ENCODE peak calls at places on chromosomes 16 and 17, in seven cellular contexts. V is psoas muscle, O is adrenal gland, E is sigmoid colon, Y is heart right ventricle, L is H9, X is trophoblast cell. B is an unnamed sample.

GRCh38 chr16:17529982-17530760 is 59.4 kb upstream of the XYLT1 start:
- DNase-seq in V (no peak), O (no peak), E (no peak), Y (no peak), L (no peak), X (peak), B (no peak)

GRCh38 chr17:44757918-44758413 is 822 bp upstream of the ADAM11 start:
- DNase-seq in V (no peak), O (no peak), E (no peak), Y (no peak), L (no peak), X (no peak), B (no peak)

GRCh38 chr17:75738218-75738802 is 17.1 kb downstream of the ITGB4 start:
- DNase-seq in V (peak), O (no peak), E (no peak), Y (no peak), L (no peak), X (no peak), B (peak)

GRCh38 chr17:17258011-17258410 is 21.0 kb upstream of the FLCN start:
- DNase-seq in V (no peak), O (peak), E (no peak), Y (no peak), L (no peak), X (no peak), B (no peak)

GRCh38 chr16:67969286-67970039 is 1.0 kb upstream of the SLC12A4 start:
- DNase-seq in V (no peak), O (no peak), E (no peak), Y (no peak), L (peak), X (no peak), B (no peak)

GRCh38 chr17:1591474-1592090 is 29.0 kb upstream of the PITPNA start:
- DNase-seq in V (no peak), O (no peak), E (no peak), Y (no peak), L (no peak), X (no peak), B (no peak)

GRCh38 chr16:77877712-77878111 is 89.3 kb downstream of the VAT1L start:
- DNase-seq in V (no peak), O (no peak), E (no peak), Y (no peak), L (no peak), X (no peak), B (no peak)

GRCh38 chr17:63700528-63701441 is 860 bp upstream of the LIMD2 start:
- DNase-seq in V (peak), O (peak), E (peak), Y (peak), L (peak), X (no peak), B (peak)

GRCh38 chr17:82655038-82655479 is 6.8 kb upstream of the WDR45B start:
- DNase-seq in V (no peak), O (peak), E (no peak), Y (no peak), L (no peak), X (peak), B (no peak)

GRCh38 chr17:5861849-5862248 is 208.3 kb upstream of the WSCD1 start:
- DNase-seq in V (no peak), O (no peak), E (no peak), Y (no peak), L (no peak), X (no peak), B (no peak)

GRCh38 chr17:237406-237955 is 56.0 kb upstream of the DOC2B start:
- DNase-seq in V (no peak), O (no peak), E (peak), Y (no peak), L (peak), X (no peak), B (peak)

GRCh38 chr17:53142890-53143289 is 679.8 kb upstream of the KIF2B start:
- DNase-seq in V (no peak), O (no peak), E (no peak), Y (no peak), L (peak), X (no peak), B (no peak)

GRCh38 chr16:83619381-83620150 is 188.2 kb upstream of the HSBP1 start:
- DNase-seq in V (no peak), O (no peak), E (no peak), Y (no peak), L (peak), X (no peak), B (no peak)

DNA sequence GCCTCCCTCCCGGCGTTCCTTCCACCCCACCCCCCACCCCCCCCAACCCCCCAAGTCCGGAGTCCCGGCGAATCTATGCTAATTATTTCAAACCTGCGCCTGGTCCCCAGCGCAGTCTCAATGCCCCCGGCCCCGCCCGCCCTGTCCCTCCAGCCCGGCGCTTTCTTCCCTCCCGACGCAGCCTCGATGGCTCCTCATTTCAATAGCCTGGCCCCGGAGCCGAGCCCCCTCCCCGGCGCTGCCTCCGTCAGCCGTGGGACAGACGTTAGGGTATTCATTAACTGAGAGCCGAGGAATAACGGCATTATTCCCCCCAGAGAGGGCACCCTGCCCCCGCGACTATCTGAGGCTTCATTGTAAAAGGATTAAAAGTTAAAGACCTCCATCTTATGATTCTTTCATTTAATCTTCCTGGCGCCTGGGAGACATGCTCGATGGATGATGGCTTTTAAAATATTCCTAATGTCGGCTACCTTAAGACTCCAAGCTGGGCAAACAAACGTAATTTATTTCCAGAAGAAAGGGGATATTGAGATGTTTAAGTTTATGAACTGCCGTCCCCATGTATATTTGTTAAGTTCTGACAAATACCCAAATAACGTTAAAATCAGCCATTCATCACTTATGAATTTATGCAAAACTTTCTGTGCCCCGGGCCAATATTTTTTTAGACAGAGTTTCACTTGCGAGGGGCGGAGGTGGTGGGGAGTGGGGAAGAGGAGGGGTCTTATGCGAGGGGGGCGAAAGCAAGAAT is 3.4 kb downstream of the NOG start:
- DNase-seq in V (peak), O (no peak), E (no peak), Y (no peak), L (peak), X (no peak), B (no peak)
- H3K27ac ChIP-seq in V (no peak), O (no peak), E (no peak), Y (no peak), L (no peak), X (peak), B (no peak)

GRCh38 chr16:87585452-87586200 is 16.7 kb upstream of the JPH3 start:
- DNase-seq in V (no peak), O (no peak), E (no peak), Y (no peak), L (no peak), X (no peak), B (no peak)

GRCh38 chr16:87582966-87583325 is 19.4 kb upstream of the JPH3 start:
- DNase-seq in V (no peak), O (no peak), E (no peak), Y (no peak), L (no peak), X (no peak), B (no peak)

GRCh38 chr16:87584975-87585374 is 17.3 kb upstream of the JPH3 start:
- DNase-seq in V (no peak), O (no peak), E (no peak), Y (no peak), L (no peak), X (no peak), B (no peak)

GRCh38 chr16:87583453-87584131 is 18.7 kb upstream of the JPH3 start:
- DNase-seq in V (no peak), O (peak), E (no peak), Y (no peak), L (no peak), X (no peak), B (no peak)

DNA sequence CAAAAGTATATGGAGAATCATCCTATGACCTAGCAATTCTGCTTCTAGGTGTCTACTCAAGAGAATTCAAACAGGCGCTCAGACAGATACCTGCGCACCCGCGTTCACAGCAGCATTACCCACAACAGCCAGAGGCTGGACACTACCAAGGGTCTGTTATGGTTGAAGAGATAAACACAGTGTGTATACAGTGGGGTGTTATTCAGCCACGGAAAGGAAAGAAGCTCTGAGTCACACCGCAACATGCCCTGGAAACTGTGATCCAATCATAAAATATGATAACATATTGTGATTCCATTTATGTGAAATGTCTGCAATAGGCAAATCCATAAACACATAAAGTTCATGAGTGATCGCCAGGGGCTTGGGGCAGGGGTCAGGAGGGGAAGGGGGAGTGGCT is 18.0 kb upstream of the JPH3 start:
- DNase-seq in V (no peak), O (no peak), E (no peak), Y (no peak), L (no peak), X (no peak), B (no peak)
- H3K27ac ChIP-seq in V (no peak), O (no peak), E (no peak), Y (no peak), L (no peak), X (no peak), B (no peak)

GRCh38 chr17:65055708-65056638 is 567 bp downstream of the GNA13 start:
- DNase-seq in V (peak), O (peak), E (peak), Y (peak), L (peak), X (peak), B (peak)

GRCh38 chr17:65057520-65058075 is 1.1 kb upstream of the GNA13 start:
- DNase-seq in V (peak), O (peak), E (peak), Y (peak), L (no peak), X (peak), B (no peak)

GRCh38 chr17:65060855-65061254 is 4.3 kb upstream of the GNA13 start:
- DNase-seq in V (no peak), O (no peak), E (peak), Y (no peak), L (no peak), X (no peak), B (no peak)

GRCh38 chr17:65058615-65059014 is 2.1 kb upstream of the GNA13 start:
- DNase-seq in V (no peak), O (no peak), E (no peak), Y (no peak), L (no peak), X (peak), B (no peak)

GRCh38 chr17:65058151-65058550 is 1.6 kb upstream of the GNA13 start:
- DNase-seq in V (no peak), O (no peak), E (no peak), Y (no peak), L (no peak), X (no peak), B (no peak)
- H3K27ac ChIP-seq in V (peak), O (peak), E (peak), Y (peak), L (no peak), X (peak), B (peak)

GRCh38 chr16:21160276-21160675 is 1.8 kb downstream of the LDAF1 start:
- DNase-seq in V (no peak), O (no peak), E (no peak), Y (no peak), L (no peak), X (no peak), B (no peak)

GRCh38 chr16:21162661-21163151 is 4.2 kb downstream of the LDAF1 start:
- DNase-seq in V (peak), O (peak), E (peak), Y (peak), L (no peak), X (no peak), B (no peak)

GRCh38 chr16:21163576-21163975 is 5.1 kb downstream of the LDAF1 start:
- DNase-seq in V (no peak), O (no peak), E (no peak), Y (no peak), L (no peak), X (no peak), B (no peak)

GRCh38 chr16:21159281-21159951 is 942 bp downstream of the LDAF1 start:
- DNase-seq in V (peak), O (peak), E (peak), Y (peak), L (peak), X (peak), B (no peak)

GRCh38 chr16:21161211-21161610 is 2.7 kb downstream of the LDAF1 start:
- DNase-seq in V (no peak), O (peak), E (no peak), Y (no peak), L (no peak), X (no peak), B (no peak)
- H3K27ac ChIP-seq in V (no peak), O (peak), E (peak), Y (peak), L (no peak), X (no peak), B (no peak)

GRCh38 chr17:27560668-27561067 is 70.3 kb upstream of the LGALS9 start:
- DNase-seq in V (peak), O (no peak), E (no peak), Y (peak), L (no peak), X (no peak), B (no peak)

GRCh38 chr17:27564463-27564862 is 66.5 kb upstream of the LGALS9 start:
- DNase-seq in V (no peak), O (no peak), E (no peak), Y (no peak), L (no peak), X (no peak), B (no peak)

GRCh38 chr17:27562777-27563455 is 68.1 kb upstream of the LGALS9 start:
- DNase-seq in V (no peak), O (peak), E (no peak), Y (no peak), L (no peak), X (no peak), B (no peak)

GRCh38 chr17:27565874-27566672 is 64.9 kb upstream of the LGALS9 start:
- DNase-seq in V (no peak), O (no peak), E (no peak), Y (no peak), L (no peak), X (no peak), B (no peak)

DNA sequence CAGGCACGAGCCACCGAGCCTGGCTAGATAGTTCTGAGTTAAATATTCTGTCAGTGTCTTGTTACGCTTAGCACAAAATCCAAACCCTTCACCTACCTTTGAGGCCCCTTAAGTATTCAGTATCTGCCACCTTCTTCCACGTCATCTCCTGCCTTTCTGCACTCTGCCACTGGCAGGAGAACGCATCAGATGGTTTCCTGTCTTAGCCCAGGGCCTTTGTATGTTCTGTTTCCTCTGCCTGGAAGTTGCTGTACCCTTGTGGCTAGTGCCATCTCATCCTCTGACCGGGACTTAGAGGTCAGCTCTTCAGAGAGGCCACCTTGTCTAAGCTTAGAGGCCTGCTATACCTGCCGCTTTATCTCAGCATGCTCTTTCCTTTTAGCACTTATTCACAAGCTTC is 67.5 kb upstream of the LGALS9 start:
- DNase-seq in V (no peak), O (no peak), E (no peak), Y (no peak), L (no peak), X (no peak), B (no peak)
- H3K27ac ChIP-seq in V (no peak), O (peak), E (no peak), Y (peak), L (no peak), X (no peak), B (no peak)